ENCODE peak calls at places on chromosomes 4 and X, in six cellular contexts. A, W, M, G, N and P are unnamed samples.

GRCh38 chr4:2793578-2793919 is 664 bp downstream of the SH3BP2 start:
- DNase-seq in W (peak), G (no peak), A (no peak), N (no peak), M (no peak), P (peak)

GRCh38 chr4:15913631-15913970 is 24.9 kb downstream of the FGFBP1 start:
- DNase-seq in M (no peak), G (no peak), N (no peak), A (no peak), W (peak), P (no peak)

GRCh38 chrX:153602621-153603020 is 3.7 kb upstream of the CCNQ start:
- DNase-seq in A (no peak), W (no peak), G (no peak), M (no peak), N (no peak), P (no peak)

GRCh38 chrX:46759645-46759974 is 692 bp upstream of the SLC9A7 start:
- DNase-seq in N (no peak), M (no peak), W (peak), A (no peak), G (no peak), P (no peak)

GRCh38 chrX:132463411-132463810 is 25.4 kb downstream of the MBNL3 start:
- DNase-seq in A (no peak), M (no peak), G (no peak), N (no peak), W (no peak), P (no peak)

GRCh38 chr4:12118651-12119213 is 690.0 kb upstream of the HS3ST1 start:
- DNase-seq in G (no peak), M (no peak), W (no peak), N (no peak), A (no peak), P (no peak)

GRCh38 chr4:57191523-57192034 is 81.4 kb upstream of the IGFBP7 start:
- DNase-seq in W (no peak), M (no peak), A (no peak), G (no peak), N (no peak), P (no peak)

GRCh38 chr4:103364066-103364465 is 165.9 kb upstream of the CENPE start:
- DNase-seq in M (no peak), N (no peak), A (no peak), W (no peak), G (no peak), P (no peak)

GRCh38 chr4:55111601-55112000 is 13.8 kb downstream of the KDR start:
- DNase-seq in A (no peak), N (no peak), W (no peak), M (no peak), G (no peak), P (no peak)

GRCh38 chr4:1251773-1252066 is 2.8 kb upstream of the CTBP1 start:
- DNase-seq in M (no peak), W (no peak), A (no peak), G (no peak), N (no peak), P (no peak)

GRCh38 chr4:182924497-182924896 is 7.3 kb upstream of the DCTD start:
- DNase-seq in M (no peak), A (no peak), N (no peak), W (no peak), G (no peak), P (no peak)

GRCh38 chr4:63717384-63717783 is 691.9 kb downstream of the TECRL start:
- DNase-seq in W (no peak), N (no peak), M (no peak), A (peak), G (no peak), P (no peak)

GRCh38 chr4:98890698-98891097 is 38.2 kb downstream of the EIF4E start:
- DNase-seq in A (no peak), M (no peak), G (no peak), N (no peak), W (no peak), P (no peak)

GRCh38 chr4:26952891-26953290 is 92.2 kb downstream of the STIM2 start:
- DNase-seq in N (no peak), M (no peak), A (no peak), G (no peak), W (no peak), P (no peak)

GRCh38 chr4:177384856-177385396 is 57.3 kb downstream of the AGA start:
- DNase-seq in A (no peak), W (no peak), G (no peak), N (no peak), M (no peak), P (no peak)

GRCh38 chrX:24260827-24261550 is 52.9 kb downstream of the SUPT20HL2 start:
- DNase-seq in A (no peak), N (no peak), M (peak), W (no peak), G (no peak), P (peak)

GRCh38 chr4:15920723-15921591 is 17.6 kb downstream of the FGFBP1 start:
- DNase-seq in N (no peak), A (no peak), M (no peak), G (no peak), W (no peak), P (no peak)

GRCh38 chrX:111284615-111285294 is 14.5 kb upstream of the CAPN6 start:
- DNase-seq in W (no peak), N (no peak), M (no peak), A (no peak), G (no peak), P (no peak)

GRCh38 chrX:13254076-13254785 is 65.6 kb downstream of the ATXN3L start:
- DNase-seq in A (no peak), M (no peak), N (no peak), G (no peak), W (peak), P (peak)

GRCh38 chr4:1323635-1324442 is 23.2 kb upstream of the UVSSA start:
- DNase-seq in A (no peak), M (no peak), G (no peak), N (no peak), W (peak), P (no peak)

GRCh38 chr4:146032234-146032860 is 93.7 kb upstream of the ZNF827 start:
- DNase-seq in M (no peak), W (peak), A (no peak), N (no peak), G (no peak), P (no peak)

GRCh38 chr4:8590546-8590880 is 2.1 kb upstream of the CPZ start:
- DNase-seq in W (no peak), M (no peak), N (no peak), G (no peak), A (no peak), P (no peak)